ENCODE peak calls at places on chromosomes 11 and 22, in six cellular contexts. I is WERI-Rb-1, C is cardiac muscle cell, G is colonic mucosa, O is left ventricle myocardium inferior, U is RWPE1. B is an unnamed sample.

GRCh38 chr11:59707371-59707770 is 6.3 kb downstream of the OR10V1 start:
- DNase-seq in G (no peak), O (no peak), C (no peak), U (no peak), I (no peak), B (no peak)

GRCh38 chr11:72764503-72764902 is 12.3 kb upstream of the ARAP1 start:
- DNase-seq in G (peak), C (no peak), I (peak), U (no peak), O (no peak), B (no peak)

GRCh38 chr11:26717761-26718160 is 4.1 kb downstream of the SLC5A12 start:
- DNase-seq in G (no peak), O (no peak), C (no peak), U (no peak), I (no peak), B (no peak)

GRCh38 chr11:67098799-67099198 is 20.3 kb upstream of the KDM2A start:
- DNase-seq in G (no peak), O (peak), U (no peak), C (no peak), I (no peak), B (no peak)

GRCh38 chr22:40128989-40129388 is 48.7 kb upstream of the TNRC6B start:
- DNase-seq in U (no peak), I (no peak), G (no peak), C (no peak), O (no peak), B (no peak)

GRCh38 chr11:64789331-64790204 is 11.2 kb upstream of the SF1 start:
- DNase-seq in C (no peak), I (no peak), G (no peak), O (no peak), U (no peak), B (no peak)

GRCh38 chr11:104934594-104934993 is 33.8 kb downstream of the CASP4 start:
- DNase-seq in I (no peak), G (no peak), O (no peak), U (no peak), C (no peak), B (no peak)

GRCh38 chr22:28821452-28821851 is 21.1 kb upstream of the XBP1 start:
- DNase-seq in C (no peak), O (no peak), G (no peak), U (no peak), I (no peak), B (no peak)

GRCh38 chr11:122803306-122803705 is 35.0 kb upstream of the CRTAM start:
- DNase-seq in G (no peak), U (peak), C (no peak), I (no peak), O (no peak), B (peak)

GRCh38 chr11:62132188-62132587 is 8.4 kb downstream of the INCENP start:
- DNase-seq in G (no peak), O (no peak), U (peak), C (no peak), I (no peak), B (peak)

GRCh38 chr11:17543574-17544180 is 539 bp downstream of the USH1C start:
- DNase-seq in O (peak), I (no peak), C (no peak), U (no peak), G (peak), B (no peak)

GRCh38 chr11:65150513-65151271 is 16.4 kb upstream of the SYVN1 start:
- DNase-seq in O (peak), I (no peak), U (peak), C (no peak), G (peak), B (peak)

GRCh38 chr11:35953081-35953480 is 9.2 kb downstream of the LDLRAD3 start:
- DNase-seq in I (no peak), G (no peak), C (no peak), O (no peak), U (no peak), B (no peak)

GRCh38 chr11:128400382-128401203 is 186.8 kb downstream of the ETS1 start:
- DNase-seq in C (no peak), O (no peak), G (no peak), I (no peak), U (no peak), B (no peak)

GRCh38 chr11:113106507-113106906 is 145.3 kb downstream of the NCAM1 start:
- DNase-seq in G (no peak), I (no peak), C (no peak), U (no peak), O (no peak), B (no peak)

GRCh38 chr22:38738475-38739070 is 17.2 kb downstream of the SUN2 start:
- DNase-seq in U (no peak), I (no peak), C (no peak), O (no peak), G (no peak), B (no peak)

GRCh38 chr22:34416321-34416900 is 496.1 kb upstream of the LARGE1 start:
- DNase-seq in C (no peak), I (no peak), O (no peak), G (no peak), U (no peak), B (no peak)

GRCh38 chr11:79220171-79220570 is 220.7 kb downstream of the TENM4 start:
- DNase-seq in G (no peak), O (no peak), C (no peak), I (no peak), U (no peak), B (no peak)

GRCh38 chr22:45997077-45997774 is 20.3 kb upstream of the WNT7B start:
- DNase-seq in O (peak), C (no peak), I (peak), U (peak), G (peak), B (no peak)

GRCh38 chr11:72679869-72680268 is 5.6 kb upstream of the PDE2A start:
- DNase-seq in C (no peak), U (no peak), I (no peak), G (no peak), O (no peak), B (no peak)

GRCh38 chr22:23376256-23376655 is 195.9 kb downstream of the BCR start:
- DNase-seq in C (no peak), O (no peak), G (peak), I (peak), U (no peak), B (no peak)

GRCh38 chr22:27719033-27719341 is 82.6 kb downstream of the MN1 start:
- DNase-seq in O (no peak), U (no peak), G (no peak), C (no peak), I (no peak), B (no peak)

GRCh38 chr11:1458340-1459218 is 28.0 kb downstream of the MOB2 start:
- DNase-seq in O (peak), I (peak), G (peak), C (peak), U (peak), B (no peak)

GRCh38 chr11:44598831-44599230 is 33.4 kb downstream of the CD82 start:
- DNase-seq in I (no peak), U (no peak), G (no peak), O (no peak), C (no peak), B (no peak)

GRCh38 chr11:105719073-105719846 is 109.4 kb downstream of the GRIA4 start:
- DNase-seq in G (no peak), O (no peak), C (no peak), U (peak), I (no peak), B (peak)

GRCh38 chr11:19436932-19437331 is 196.2 kb upstream of the E2F8 start:
- DNase-seq in G (no peak), I (no peak), C (no peak), U (no peak), O (no peak), B (no peak)

GRCh38 chr22:45159652-45160462 is 3.9 kb upstream of the NUP50 start:
- DNase-seq in C (no peak), O (no peak), I (peak), G (peak), U (no peak), B (no peak)

GRCh38 chr22:36238348-36239149 is 778 bp downstream of the APOL2 start:
- DNase-seq in G (peak), C (peak), O (no peak), I (no peak), U (no peak), B (no peak)

GRCh38 chr11:86449993-86450629 is 75.4 kb downstream of the CCDC81 start:
- DNase-seq in U (no peak), O (no peak), I (no peak), G (no peak), C (no peak), B (no peak)

GRCh38 chr11:117222991-117223740 is 8.7 kb downstream of the PCSK7 start:
- DNase-seq in I (no peak), O (no peak), C (no peak), G (no peak), U (no peak), B (no peak)

GRCh38 chr11:115759622-115760527 is 255.7 kb upstream of the CADM1 start:
- DNase-seq in U (no peak), O (peak), G (no peak), C (peak), I (no peak), B (no peak)

GRCh38 chr22:27129266-27129665 is 471.9 kb downstream of the MIAT start:
- DNase-seq in G (no peak), C (no peak), O (no peak), I (no peak), U (no peak), B (peak)

GRCh38 chr11:32939046-32939445 is 46.4 kb downstream of the QSER1 start:
- DNase-seq in C (no peak), G (no peak), U (no peak), O (no peak), I (no peak), B (no peak)

GRCh38 chr11:56624661-56625110 is 10.0 kb upstream of the OR5M1 start:
- DNase-seq in I (no peak), G (peak), O (no peak), U (peak), C (peak), B (peak)

GRCh38 chr11:35064114-35064800 is 74.7 kb upstream of the CD44 start:
- DNase-seq in G (no peak), U (no peak), I (no peak), O (no peak), C (no peak), B (no peak)

GRCh38 chr22:44712156-44712555 is 10.2 kb downstream of the PRR5 start:
- DNase-seq in O (no peak), C (no peak), G (no peak), I (no peak), U (no peak), B (no peak)

GRCh38 chr11:63553759-63554158 is 9.4 kb downstream of the PLAAT2 start:
- DNase-seq in O (no peak), U (no peak), I (no peak), G (peak), C (no peak), B (no peak)

GRCh38 chr11:126361400-126361799 is 5.9 kb downstream of the ST3GAL4 start:
- DNase-seq in U (no peak), G (no peak), O (peak), C (no peak), I (no peak), B (no peak)

GRCh38 chr22:25078591-25078990 is 121.1 kb upstream of the CRYBB3 start:
- DNase-seq in G (no peak), I (no peak), U (no peak), O (no peak), C (no peak), B (no peak)

GRCh38 chr22:25082096-25082495 is 117.6 kb upstream of the CRYBB3 start:
- DNase-seq in G (no peak), O (no peak), I (no peak), U (no peak), C (no peak), B (no peak)

GRCh38 chr22:25083414-25084166 is 116.1 kb upstream of the CRYBB3 start:
- DNase-seq in U (no peak), C (no peak), G (no peak), I (no peak), O (no peak), B (no peak)

GRCh38 chr22:25080855-25081254 is 118.8 kb upstream of the CRYBB3 start:
- DNase-seq in U (no peak), G (no peak), C (peak), I (no peak), O (no peak), B (no peak)

GRCh38 chr22:25081409-25081824 is 118.2 kb upstream of the CRYBB3 start:
- DNase-seq in U (peak), G (peak), O (no peak), C (no peak), I (peak), B (no peak)
- H3K27ac ChIP-seq in U (peak), G (no peak), O (no peak), C (peak), I (no peak), B (no peak)

GRCh38 chr11:118885831-118886571 is 2.3 kb downstream of the CXCR5 start:
- DNase-seq in C (no peak), G (no peak), I (no peak), O (no peak), U (no peak), B (no peak)
- H3K27ac ChIP-seq in C (no peak), G (no peak), I (no peak), O (no peak), U (no peak), B (no peak)

GRCh38 chr11:69095300-69095699 is 46.6 kb downstream of the TPCN2 start:
- DNase-seq in G (no peak), O (no peak), C (no peak), I (no peak), U (no peak), B (no peak)
- H3K27ac ChIP-seq in G (no peak), O (no peak), C (no peak), I (no peak), U (no peak), B (no peak)

GRCh38 chr11:103051986-103052385 is 40.0 kb downstream of the DCUN1D5 start:
- DNase-seq in U (no peak), C (no peak), I (no peak), O (no peak), G (no peak), B (no peak)
- H3K27ac ChIP-seq in U (no peak), C (no peak), I (no peak), O (no peak), G (no peak), B (no peak)

DNA sequence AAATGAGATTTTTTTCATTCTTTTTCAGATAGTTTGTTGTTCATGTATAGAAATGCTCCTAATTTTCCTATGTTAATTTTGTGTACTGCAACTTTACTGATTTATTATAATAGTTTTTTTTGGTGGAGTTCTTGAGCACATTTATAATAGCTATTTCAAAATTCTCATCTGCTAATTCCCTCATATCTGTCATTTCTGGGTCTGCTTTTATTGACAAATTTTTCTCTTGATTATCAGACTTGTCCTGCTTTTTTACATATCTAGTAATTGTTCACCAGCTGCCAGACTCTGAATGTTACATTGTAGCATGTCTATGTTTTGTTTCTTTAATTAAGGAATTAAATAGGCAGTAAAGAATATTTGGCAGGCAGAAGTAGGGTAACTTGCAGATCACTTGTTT is 60.9 kb upstream of the PARVA start:
- DNase-seq in G (no peak), O (no peak), U (no peak), C (no peak), I (no peak), B (no peak)
- H3K27ac ChIP-seq in G (no peak), O (no peak), U (no peak), C (no peak), I (no peak), B (no peak)

DNA sequence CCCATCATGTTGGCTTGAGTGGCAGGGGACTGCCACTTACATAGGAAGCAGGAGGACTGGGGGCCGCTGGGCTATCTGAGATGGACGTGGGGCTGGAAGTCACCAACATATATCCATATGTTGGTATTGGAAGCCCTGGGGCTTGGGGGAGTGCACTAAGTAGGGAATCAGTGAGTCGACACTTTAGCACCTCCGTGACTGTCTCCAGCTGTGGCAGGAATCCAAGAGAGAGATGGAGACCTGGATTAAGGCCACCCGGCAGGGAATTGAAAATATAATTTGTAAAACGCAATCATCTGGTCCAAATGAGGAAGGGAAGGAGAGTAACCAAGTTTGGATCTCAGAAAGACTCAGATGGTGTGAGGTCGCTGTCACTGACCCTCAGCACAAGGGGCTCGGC is 68.4 kb downstream of the ELFN2 start:
- DNase-seq in I (no peak), G (no peak), U (no peak), C (no peak), O (no peak), B (no peak)
- H3K27ac ChIP-seq in I (no peak), G (no peak), U (no peak), C (no peak), O (no peak), B (no peak)

GRCh38 chr22:32490279-32490678 is 15.7 kb downstream of the FBXO7 start:
- DNase-seq in C (no peak), G (no peak), O (no peak), I (no peak), U (no peak), B (no peak)
- H3K27ac ChIP-seq in C (no peak), G (no peak), O (no peak), I (no peak), U (no peak), B (no peak)

DNA sequence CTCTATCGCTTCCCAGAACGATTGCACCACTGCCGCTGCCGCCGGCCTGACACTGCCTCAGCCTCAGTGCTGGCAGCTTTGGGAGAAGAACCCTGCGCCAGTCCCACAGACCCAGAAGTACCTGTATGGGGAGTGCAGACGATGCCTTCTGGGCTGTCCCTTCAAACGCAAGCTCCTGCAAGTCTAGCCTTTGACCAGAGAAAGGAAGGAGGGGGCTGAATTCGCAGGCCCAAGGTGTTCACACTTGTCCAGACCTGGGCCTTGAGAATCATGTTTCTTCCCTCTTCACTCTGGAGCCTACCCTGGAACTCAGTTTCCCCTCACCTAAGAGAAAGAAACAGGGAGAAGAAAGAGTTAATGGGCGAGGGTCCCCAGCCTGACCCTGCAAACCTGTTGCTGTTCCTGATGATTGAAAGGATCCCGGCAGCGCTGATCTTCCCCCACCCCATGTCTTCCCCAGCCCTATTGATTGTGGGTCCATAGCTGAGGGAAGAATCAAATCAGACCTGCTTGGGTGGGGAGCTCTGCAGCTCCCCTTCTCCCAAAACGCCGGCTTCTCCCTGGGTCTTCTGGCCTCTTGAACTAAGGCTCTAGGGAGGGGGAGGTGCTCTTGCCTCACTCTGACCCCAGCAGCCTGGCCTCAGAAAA is 786 bp upstream of the MCAM start:
- DNase-seq in O (no peak), I (no peak), U (no peak), G (no peak), C (no peak), B (no peak)
- H3K27ac ChIP-seq in O (peak), I (no peak), U (peak), G (peak), C (no peak), B (peak)